ENCODE peak calls at places on chromosome 13, in four cellular contexts. One of them, this sample, is unnamed.

GRCh38 chr13:30308548-30308947 is 1.2 kb upstream of the KATNAL1 start:
- DNase-seq in hepatocyte: peak
- DNase-seq in cardiac fibroblast: peak
- DNase-seq in tibial nerve: no peak
- DNase-seq in this sample: no peak

GRCh38 chr13:36533806-36534205 is 101.5 kb downstream of the CCNA1 start:
- DNase-seq in hepatocyte: no peak
- DNase-seq in cardiac fibroblast: peak
- DNase-seq in tibial nerve: no peak
- DNase-seq in this sample: no peak

GRCh38 chr13:30331331-30331771 is 24.0 kb upstream of the KATNAL1 start:
- DNase-seq in hepatocyte: no peak
- DNase-seq in cardiac fibroblast: no peak
- DNase-seq in tibial nerve: no peak
- DNase-seq in this sample: no peak

GRCh38 chr13:48304132-48304876 is 753 bp downstream of the RB1 start:
- DNase-seq in tibial nerve: peak
- DNase-seq in cardiac fibroblast: peak
- DNase-seq in hepatocyte: peak
- DNase-seq in this sample: no peak

GRCh38 chr13:97855570-97855970 is 97.9 kb upstream of the IPO5 start:
- DNase-seq in hepatocyte: peak
- DNase-seq in cardiac fibroblast: peak
- DNase-seq in tibial nerve: peak
- DNase-seq in this sample: peak

GRCh38 chr13:49540552-49540951 is 44.8 kb downstream of the PHF11 start:
- DNase-seq in hepatocyte: no peak
- DNase-seq in tibial nerve: no peak
- DNase-seq in cardiac fibroblast: peak
- DNase-seq in this sample: no peak

GRCh38 chr13:98751397-98752110 is 918 bp downstream of the SLC15A1 start:
- DNase-seq in cardiac fibroblast: peak
- DNase-seq in hepatocyte: peak
- DNase-seq in tibial nerve: no peak
- DNase-seq in this sample: no peak

GRCh38 chr13:97911311-97912138 is 42.0 kb upstream of the IPO5 start:
- DNase-seq in tibial nerve: no peak
- DNase-seq in cardiac fibroblast: peak
- DNase-seq in hepatocyte: peak
- DNase-seq in this sample: no peak

GRCh38 chr13:105213512-105213911 is 1322.0 kb downstream of the EFNB2 start:
- DNase-seq in hepatocyte: no peak
- DNase-seq in cardiac fibroblast: no peak
- DNase-seq in tibial nerve: no peak
- DNase-seq in this sample: no peak

GRCh38 chr13:75569576-75569975 is 20.0 kb downstream of the UCHL3 start:
- DNase-seq in cardiac fibroblast: no peak
- DNase-seq in hepatocyte: no peak
- DNase-seq in tibial nerve: no peak
- DNase-seq in this sample: no peak

GRCh38 chr13:75566658-75567057 is 17.1 kb downstream of the UCHL3 start:
- DNase-seq in hepatocyte: peak
- DNase-seq in tibial nerve: no peak
- DNase-seq in cardiac fibroblast: peak
- DNase-seq in this sample: peak
- TF ChIP-seq CTCF in hepatocyte: peak
- TF ChIP-seq CTCF in tibial nerve: no peak
- TF ChIP-seq CTCF in cardiac fibroblast: peak
- TF ChIP-seq CTCF in this sample: peak

GRCh38 chr13:99960663-99961440 is 10.7 kb downstream of the ZIC5 start:
- DNase-seq in cardiac fibroblast: no peak
- DNase-seq in tibial nerve: no peak
- DNase-seq in hepatocyte: no peak
- DNase-seq in this sample: no peak
- H3K4me3 ChIP-seq in cardiac fibroblast: no peak
- H3K4me3 ChIP-seq in tibial nerve: no peak
- H3K4me3 ChIP-seq in hepatocyte: no peak
- H3K4me3 ChIP-seq in this sample: no peak

DNA sequence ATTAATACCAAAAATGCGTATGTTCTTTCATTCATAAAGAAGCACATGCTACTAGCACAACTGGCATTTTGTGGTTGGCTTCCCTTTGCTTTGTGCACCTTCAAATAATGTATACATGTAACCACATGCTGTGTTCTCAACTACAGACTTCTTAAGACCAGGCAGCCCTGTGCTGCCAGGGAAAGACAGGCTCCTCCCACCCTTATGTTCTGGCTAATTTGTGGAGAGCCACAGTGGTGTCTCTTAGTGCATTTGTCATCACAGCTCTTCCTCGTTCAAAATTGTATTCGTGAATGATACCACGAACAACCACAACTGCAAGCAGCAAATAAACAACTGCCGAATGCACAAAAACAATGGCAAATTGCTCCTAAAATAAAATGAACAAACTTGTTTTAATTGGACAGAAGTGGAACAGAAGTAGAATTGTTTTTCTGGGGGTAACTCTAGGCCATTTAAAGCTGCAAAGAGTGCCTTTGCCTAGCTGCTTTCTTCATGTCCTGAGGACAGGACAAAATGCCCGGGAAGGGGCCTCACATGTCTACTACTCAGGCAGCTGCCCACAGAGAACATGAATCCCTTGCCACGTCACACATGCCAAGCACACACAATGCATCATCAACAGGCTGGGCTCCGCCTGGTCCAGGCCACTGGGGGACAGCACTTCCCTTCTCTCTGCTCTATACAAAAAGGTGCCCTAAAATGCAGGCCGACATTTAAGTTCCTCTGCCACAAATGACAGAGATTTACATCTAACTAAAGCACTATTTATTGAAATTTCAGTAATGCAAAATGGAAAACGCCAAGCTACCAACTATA is 21.7 kb downstream of the IRS2 start:
- DNase-seq in cardiac fibroblast: peak
- DNase-seq in tibial nerve: no peak
- DNase-seq in hepatocyte: no peak
- DNase-seq in this sample: no peak
- TF ChIP-seq CTCF in cardiac fibroblast: peak
- TF ChIP-seq CTCF in tibial nerve: peak
- TF ChIP-seq CTCF in hepatocyte: no peak
- TF ChIP-seq CTCF in this sample: no peak

GRCh38 chr13:40535345-40535836 is 131.1 kb downstream of the FOXO1 start:
- DNase-seq in hepatocyte: no peak
- DNase-seq in cardiac fibroblast: no peak
- DNase-seq in tibial nerve: no peak
- DNase-seq in this sample: no peak
- H3K4me3 ChIP-seq in hepatocyte: no peak
- H3K4me3 ChIP-seq in cardiac fibroblast: no peak
- H3K4me3 ChIP-seq in tibial nerve: no peak
- H3K4me3 ChIP-seq in this sample: no peak

GRCh38 chr13:23899555-23899954 is 2.3 kb upstream of the C1QTNF9B start:
- DNase-seq in cardiac fibroblast: peak
- DNase-seq in tibial nerve: peak
- DNase-seq in hepatocyte: peak
- DNase-seq in this sample: no peak
- TF ChIP-seq CTCF in cardiac fibroblast: peak
- TF ChIP-seq CTCF in tibial nerve: peak
- TF ChIP-seq CTCF in hepatocyte: peak
- TF ChIP-seq CTCF in this sample: peak

GRCh38 chr13:106567421-106568224 is at the start of gene ARGLU1:
- DNase-seq in tibial nerve: peak
- DNase-seq in hepatocyte: peak
- DNase-seq in cardiac fibroblast: peak
- DNase-seq in this sample: peak
- H3K4me3 ChIP-seq in tibial nerve: peak
- H3K4me3 ChIP-seq in hepatocyte: peak
- H3K4me3 ChIP-seq in cardiac fibroblast: peak
- H3K4me3 ChIP-seq in this sample: peak

DNA sequence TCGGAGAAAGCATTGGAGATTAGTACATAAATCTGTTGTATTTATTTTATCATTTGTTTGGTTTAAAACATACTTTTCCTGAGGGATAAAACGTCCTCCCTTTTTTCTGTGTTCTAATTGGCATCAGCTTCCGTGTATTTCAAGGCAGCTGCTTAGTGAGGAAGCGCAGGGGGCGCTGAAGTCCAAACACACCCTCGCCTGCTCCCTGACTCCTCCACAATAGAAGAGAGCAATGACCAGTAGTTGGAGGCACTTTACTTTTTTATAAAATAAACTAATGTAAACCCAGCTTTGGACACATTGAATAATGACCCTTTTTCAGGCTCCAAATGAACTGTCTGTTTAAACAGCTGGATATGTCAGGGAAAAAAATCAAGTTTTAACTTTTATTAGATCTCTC is 79.9 kb downstream of the RNASEH2B start:
- DNase-seq in hepatocyte: peak
- DNase-seq in cardiac fibroblast: peak
- DNase-seq in tibial nerve: peak
- DNase-seq in this sample: no peak
- TF ChIP-seq CTCF in hepatocyte: peak
- TF ChIP-seq CTCF in cardiac fibroblast: no peak
- TF ChIP-seq CTCF in tibial nerve: no peak
- TF ChIP-seq CTCF in this sample: peak

DNA sequence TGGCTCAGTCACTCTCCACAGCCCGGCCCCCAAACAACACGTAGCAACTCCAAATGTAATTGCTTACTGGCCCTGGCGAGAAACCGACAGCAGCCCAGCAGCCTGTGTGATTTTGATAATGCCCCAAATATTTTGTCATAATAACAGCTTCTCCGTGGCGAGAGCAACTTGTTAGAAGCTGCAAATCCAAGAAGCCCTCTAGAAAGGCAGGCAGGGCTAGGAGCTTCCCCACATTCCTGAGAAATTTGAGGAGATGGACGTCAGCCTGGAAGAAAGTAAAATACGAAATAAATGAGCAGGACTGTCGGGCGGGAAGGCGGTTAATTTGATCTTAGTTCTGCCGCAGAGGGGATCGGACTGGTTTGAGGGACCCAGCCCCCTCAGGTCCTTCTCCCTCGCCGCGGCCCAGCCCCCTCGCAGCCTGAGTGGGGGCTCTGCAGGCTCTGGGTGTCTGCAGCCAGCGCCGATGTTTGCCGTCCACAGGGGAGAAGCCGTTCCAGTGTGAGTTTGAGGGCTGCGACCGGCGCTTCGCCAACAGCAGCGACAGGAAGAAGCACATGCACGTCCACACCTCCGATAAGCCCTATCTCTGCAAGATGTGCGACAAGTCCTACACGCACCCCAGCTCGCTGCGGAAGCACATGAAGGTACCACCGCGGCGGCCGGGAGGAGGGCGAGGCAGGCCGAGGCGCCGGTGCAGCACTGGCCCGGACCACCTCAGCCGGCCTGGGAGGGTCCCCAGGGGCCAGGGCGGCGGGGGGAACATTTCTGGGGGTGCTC is 3.1 kb downstream of the ZIC2 start:
- DNase-seq in hepatocyte: peak
- DNase-seq in tibial nerve: no peak
- DNase-seq in cardiac fibroblast: no peak
- DNase-seq in this sample: no peak
- H3K4me3 ChIP-seq in hepatocyte: no peak
- H3K4me3 ChIP-seq in tibial nerve: no peak
- H3K4me3 ChIP-seq in cardiac fibroblast: no peak
- H3K4me3 ChIP-seq in this sample: no peak